ENCODE peak calls at places on chromosomes 11 and 22, in eight cellular contexts. One of them, this sample, is unnamed.

GRCh38 chr22:29309332-29310064 is 3.0 kb downstream of the GAS2L1 start:
- DNase-seq in Right ventricle myocardium superior: peak
- DNase-seq in lower lobe of right lung: peak
- DNase-seq in HTR-8/SVneo: no peak
- DNase-seq in BJ: no peak
- DNase-seq in adipocyte: peak
- DNase-seq in activated B cell treated with CpG ODN at 0.5 μM for 24 hours: no peak
- DNase-seq in sigmoid colon: peak
- DNase-seq in this sample: peak

GRCh38 chr11:114080219-114080618 is 20.7 kb downstream of the ZBTB16 start:
- DNase-seq in Right ventricle myocardium superior: peak
- DNase-seq in lower lobe of right lung: no peak
- DNase-seq in HTR-8/SVneo: no peak
- DNase-seq in BJ: no peak
- DNase-seq in adipocyte: no peak
- DNase-seq in activated B cell treated with CpG ODN at 0.5 μM for 24 hours: no peak
- DNase-seq in sigmoid colon: peak
- DNase-seq in this sample: no peak

GRCh38 chr11:105389952-105390351 is 219.9 kb upstream of the GRIA4 start:
- DNase-seq in Right ventricle myocardium superior: no peak
- DNase-seq in lower lobe of right lung: no peak
- DNase-seq in HTR-8/SVneo: no peak
- DNase-seq in BJ: no peak
- DNase-seq in adipocyte: no peak
- DNase-seq in activated B cell treated with CpG ODN at 0.5 μM for 24 hours: no peak
- DNase-seq in sigmoid colon: no peak
- DNase-seq in this sample: no peak

GRCh38 chr22:39478461-39478860 is 21.6 kb downstream of the MGAT3 start:
- DNase-seq in Right ventricle myocardium superior: no peak
- DNase-seq in lower lobe of right lung: no peak
- DNase-seq in HTR-8/SVneo: no peak
- DNase-seq in BJ: no peak
- DNase-seq in adipocyte: peak
- DNase-seq in activated B cell treated with CpG ODN at 0.5 μM for 24 hours: no peak
- DNase-seq in sigmoid colon: no peak
- DNase-seq in this sample: peak

GRCh38 chr11:1559103-1559951 is 12.7 kb downstream of the DUSP8 start:
- DNase-seq in Right ventricle myocardium superior: peak
- DNase-seq in lower lobe of right lung: peak
- DNase-seq in HTR-8/SVneo: peak
- DNase-seq in BJ: peak
- DNase-seq in adipocyte: peak
- DNase-seq in activated B cell treated with CpG ODN at 0.5 μM for 24 hours: no peak
- DNase-seq in sigmoid colon: peak
- DNase-seq in this sample: no peak

GRCh38 chr11:58625826-58626460 is 3.5 kb downstream of the CNTF start:
- DNase-seq in Right ventricle myocardium superior: no peak
- DNase-seq in lower lobe of right lung: no peak
- DNase-seq in HTR-8/SVneo: no peak
- DNase-seq in BJ: no peak
- DNase-seq in adipocyte: peak
- DNase-seq in activated B cell treated with CpG ODN at 0.5 μM for 24 hours: no peak
- DNase-seq in sigmoid colon: no peak
- DNase-seq in this sample: no peak

GRCh38 chr11:27233654-27234042 is 129.4 kb downstream of the CCDC34 start:
- DNase-seq in Right ventricle myocardium superior: no peak
- DNase-seq in lower lobe of right lung: no peak
- DNase-seq in HTR-8/SVneo: no peak
- DNase-seq in BJ: no peak
- DNase-seq in adipocyte: no peak
- DNase-seq in activated B cell treated with CpG ODN at 0.5 μM for 24 hours: peak
- DNase-seq in sigmoid colon: no peak
- DNase-seq in this sample: no peak

GRCh38 chr22:36406721-36407120 is 19.0 kb upstream of the MYH9 start:
- DNase-seq in Right ventricle myocardium superior: no peak
- DNase-seq in lower lobe of right lung: no peak
- DNase-seq in HTR-8/SVneo: no peak
- DNase-seq in BJ: no peak
- DNase-seq in adipocyte: no peak
- DNase-seq in activated B cell treated with CpG ODN at 0.5 μM for 24 hours: no peak
- DNase-seq in sigmoid colon: no peak
- DNase-seq in this sample: no peak

GRCh38 chr11:3166268-3167142 is 1.4 kb upstream of the OSBPL5 start:
- DNase-seq in Right ventricle myocardium superior: no peak
- DNase-seq in lower lobe of right lung: no peak
- DNase-seq in HTR-8/SVneo: no peak
- DNase-seq in BJ: no peak
- DNase-seq in adipocyte: no peak
- DNase-seq in activated B cell treated with CpG ODN at 0.5 μM for 24 hours: no peak
- DNase-seq in sigmoid colon: no peak
- DNase-seq in this sample: no peak

GRCh38 chr11:128394436-128395089 is 192.8 kb downstream of the ETS1 start:
- DNase-seq in Right ventricle myocardium superior: no peak
- DNase-seq in lower lobe of right lung: no peak
- DNase-seq in HTR-8/SVneo: no peak
- DNase-seq in BJ: no peak
- DNase-seq in adipocyte: peak
- DNase-seq in activated B cell treated with CpG ODN at 0.5 μM for 24 hours: no peak
- DNase-seq in sigmoid colon: no peak
- DNase-seq in this sample: no peak

GRCh38 chr11:9136731-9137130 is 45.3 kb upstream of the SCUBE2 start:
- DNase-seq in Right ventricle myocardium superior: no peak
- DNase-seq in lower lobe of right lung: no peak
- DNase-seq in HTR-8/SVneo: no peak
- DNase-seq in BJ: no peak
- DNase-seq in adipocyte: no peak
- DNase-seq in activated B cell treated with CpG ODN at 0.5 μM for 24 hours: no peak
- DNase-seq in sigmoid colon: no peak
- DNase-seq in this sample: no peak

GRCh38 chr11:679271-680207 is 15.5 kb downstream of the DEAF1 start:
- DNase-seq in Right ventricle myocardium superior: no peak
- DNase-seq in lower lobe of right lung: no peak
- DNase-seq in HTR-8/SVneo: no peak
- DNase-seq in BJ: no peak
- DNase-seq in adipocyte: no peak
- DNase-seq in activated B cell treated with CpG ODN at 0.5 μM for 24 hours: no peak
- DNase-seq in sigmoid colon: no peak
- DNase-seq in this sample: no peak

GRCh38 chr11:112352907-112353306 is 92.2 kb upstream of the PLET1 start:
- DNase-seq in Right ventricle myocardium superior: no peak
- DNase-seq in lower lobe of right lung: no peak
- DNase-seq in HTR-8/SVneo: no peak
- DNase-seq in BJ: no peak
- DNase-seq in adipocyte: no peak
- DNase-seq in activated B cell treated with CpG ODN at 0.5 μM for 24 hours: no peak
- DNase-seq in sigmoid colon: no peak
- DNase-seq in this sample: no peak